ENCODE peak calls at places on chromosomes 16 and 17, in seven cellular contexts. Z, I, W, J, A, L and Q are unnamed samples.

GRCh38 chr17:80008383-80008840 is 27.3 kb downstream of the TBC1D16 start:
- DNase-seq in A (peak), I (peak), L (peak), J (peak), W (peak), Z (peak), Q (peak)

GRCh38 chr16:1906846-1907165 is 11.4 kb downstream of the HS3ST6 start:
- DNase-seq in I (no peak), W (no peak), J (no peak), L (no peak), A (no peak), Z (no peak), Q (no peak)

GRCh38 chr17:68461589-68461988 is 4.3 kb upstream of the WIPI1 start:
- DNase-seq in I (no peak), A (no peak), Z (no peak), J (no peak), L (no peak), W (no peak), Q (no peak)

GRCh38 chr16:27161398-27161797 is 41.9 kb upstream of the KDM8 start:
- DNase-seq in I (no peak), L (no peak), A (no peak), Z (no peak), W (no peak), J (no peak), Q (no peak)

GRCh38 chr16:85415196-85415988 is 197.7 kb upstream of the GSE1 start:
- DNase-seq in Z (no peak), J (no peak), W (no peak), I (no peak), L (no peak), A (peak), Q (no peak)

GRCh38 chr17:81294512-81295030 is 536 bp downstream of the SLC38A10 start:
- DNase-seq in A (no peak), L (no peak), J (no peak), Z (no peak), W (no peak), I (peak), Q (no peak)

GRCh38 chr16:66036775-66037715 is 329.4 kb upstream of the CDH5 start:
- DNase-seq in L (no peak), I (no peak), A (no peak), W (no peak), Z (no peak), J (no peak), Q (peak)

GRCh38 chr16:65781363-65781762 is 585.1 kb upstream of the CDH5 start:
- DNase-seq in J (no peak), Z (no peak), I (no peak), A (no peak), W (no peak), L (no peak), Q (no peak)

GRCh38 chr16:55480228-55480655 is 1.2 kb downstream of the MMP2 start:
- DNase-seq in W (peak), A (peak), I (peak), Z (no peak), L (peak), J (no peak), Q (peak)

GRCh38 chr16:57260294-57260929 is 15.4 kb downstream of the ARL2BP start:
- DNase-seq in I (peak), W (peak), Z (peak), J (no peak), A (no peak), L (peak), Q (peak)

GRCh38 chr17:60135160-60135950 is 14.4 kb upstream of the CA4 start:
- DNase-seq in I (peak), J (peak), Z (peak), A (peak), L (peak), W (peak), Q (peak)

GRCh38 chr17:65345261-65346060 is 208.3 kb downstream of the RGS9 start:
- DNase-seq in L (no peak), W (peak), J (no peak), Z (no peak), I (peak), A (no peak), Q (peak)

GRCh38 chr16:81394966-81395655 is 49.5 kb upstream of the CMIP start:
- DNase-seq in L (no peak), Z (no peak), J (no peak), I (no peak), A (no peak), W (no peak), Q (no peak)

GRCh38 chr16:31331807-31332301 is 23.1 kb upstream of the ITGAX start:
- DNase-seq in J (no peak), W (no peak), A (no peak), Z (no peak), I (no peak), L (peak), Q (no peak)

GRCh38 chr16:75023019-75023418 is 24.2 kb downstream of the ZNRF1 start:
- DNase-seq in L (no peak), W (peak), A (no peak), Z (no peak), I (peak), J (no peak), Q (no peak)

GRCh38 chr16:89653656-89654295 is 3.7 kb downstream of the CHMP1A start:
- DNase-seq in Z (no peak), I (no peak), L (no peak), A (no peak), J (no peak), W (no peak), Q (no peak)

GRCh38 chr16:72621651-72622050 is 426.3 kb downstream of the ZFHX3 start:
- DNase-seq in Z (no peak), J (no peak), I (no peak), A (no peak), W (peak), L (no peak), Q (no peak)

GRCh38 chr16:47033176-47033575 is 59.7 kb upstream of the DNAJA2 start:
- DNase-seq in J (no peak), I (no peak), A (no peak), W (no peak), Z (no peak), L (no peak), Q (no peak)

GRCh38 chr17:62616993-62617893 is 10.2 kb upstream of the MRC2 start:
- DNase-seq in A (no peak), J (no peak), W (no peak), Z (no peak), L (no peak), I (no peak), Q (peak)